ENCODE peak calls at places on chromosome 2, in four cellular contexts. One of them, this sample, is unnamed.

GRCh38 chr2:210410542-210410941 is 66.0 kb downstream of the LANCL1 start:
- DNase-seq in activated T-helper 9 cell treated with anti-CD3 and anti-CD28 coated beads, Interleukin-2, amount 50 U/mL, for 16 hours: no peak
- DNase-seq in AG08395: no peak
- DNase-seq in EL: no peak
- DNase-seq in this sample: no peak

GRCh38 chr2:46847726-46848421 is 67.7 kb downstream of the MCFD2 start:
- DNase-seq in EL: peak
- DNase-seq in activated T-helper 9 cell treated with anti-CD3 and anti-CD28 coated beads, Interleukin-2, amount 50 U/mL, for 16 hours: no peak
- DNase-seq in AG08395: peak
- DNase-seq in this sample: peak

GRCh38 chr2:25829377-25829704 is 48.9 kb downstream of the ASXL2 start:
- DNase-seq in activated T-helper 9 cell treated with anti-CD3 and anti-CD28 coated beads, Interleukin-2, amount 50 U/mL, for 16 hours: no peak
- DNase-seq in AG08395: no peak
- DNase-seq in EL: no peak
- DNase-seq in this sample: no peak

GRCh38 chr2:60849165-60849564 is 32.2 kb upstream of the REL start:
- DNase-seq in EL: peak
- DNase-seq in AG08395: no peak
- DNase-seq in activated T-helper 9 cell treated with anti-CD3 and anti-CD28 coated beads, Interleukin-2, amount 50 U/mL, for 16 hours: no peak
- DNase-seq in this sample: no peak

GRCh38 chr2:113216891-113217454 is 43.2 kb downstream of the PSD4 start:
- DNase-seq in AG08395: no peak
- DNase-seq in EL: no peak
- DNase-seq in activated T-helper 9 cell treated with anti-CD3 and anti-CD28 coated beads, Interleukin-2, amount 50 U/mL, for 16 hours: no peak
- DNase-seq in this sample: no peak

GRCh38 chr2:127453392-127454171 is 35.4 kb downstream of the PROC start:
- DNase-seq in activated T-helper 9 cell treated with anti-CD3 and anti-CD28 coated beads, Interleukin-2, amount 50 U/mL, for 16 hours: no peak
- DNase-seq in EL: peak
- DNase-seq in AG08395: peak
- DNase-seq in this sample: no peak

GRCh38 chr2:77161009-77161408 is 361.2 kb downstream of the LRRTM4 start:
- DNase-seq in activated T-helper 9 cell treated with anti-CD3 and anti-CD28 coated beads, Interleukin-2, amount 50 U/mL, for 16 hours: no peak
- DNase-seq in EL: no peak
- DNase-seq in AG08395: no peak
- DNase-seq in this sample: no peak

GRCh38 chr2:167492486-167492885 is 604.2 kb downstream of the XIRP2 start:
- DNase-seq in EL: no peak
- DNase-seq in AG08395: no peak
- DNase-seq in activated T-helper 9 cell treated with anti-CD3 and anti-CD28 coated beads, Interleukin-2, amount 50 U/mL, for 16 hours: no peak
- DNase-seq in this sample: no peak

GRCh38 chr2:88866756-88867155 is 175.3 kb downstream of the RPIA start:
- DNase-seq in AG08395: no peak
- DNase-seq in EL: no peak
- DNase-seq in activated T-helper 9 cell treated with anti-CD3 and anti-CD28 coated beads, Interleukin-2, amount 50 U/mL, for 16 hours: no peak
- DNase-seq in this sample: no peak

GRCh38 chr2:116809074-116809473 is 1005.4 kb upstream of the DDX18 start:
- DNase-seq in EL: no peak
- DNase-seq in activated T-helper 9 cell treated with anti-CD3 and anti-CD28 coated beads, Interleukin-2, amount 50 U/mL, for 16 hours: no peak
- DNase-seq in AG08395: no peak
- DNase-seq in this sample: no peak

This sample was measured in GM03348.